ENCODE peak calls at places on chromosomes 3 and 15, in six cellular contexts. One of them, this sample, is unnamed.

GRCh38 chr3:56630966-56631365 is 52.1 kb downstream of the TASOR start:
- DNase-seq in esophagus muscularis mucosa: no peak
- DNase-seq in WERI-Rb-1: no peak
- DNase-seq in CD8-positive, alpha-beta T cell: no peak
- DNase-seq in body of pancreas: no peak
- DNase-seq in cardiac fibroblast: no peak
- DNase-seq in this sample: no peak

GRCh38 chr3:9615003-9615628 is 34.2 kb upstream of the MTMR14 start:
- DNase-seq in body of pancreas: no peak
- DNase-seq in cardiac fibroblast: no peak
- DNase-seq in WERI-Rb-1: no peak
- DNase-seq in esophagus muscularis mucosa: no peak
- DNase-seq in CD8-positive, alpha-beta T cell: no peak
- DNase-seq in this sample: no peak

GRCh38 chr15:25136119-25136518 is 181.3 kb downstream of the SNRPN start:
- DNase-seq in cardiac fibroblast: peak; percentile 32
- DNase-seq in esophagus muscularis mucosa: no peak
- DNase-seq in CD8-positive, alpha-beta T cell: no peak
- DNase-seq in body of pancreas: no peak
- DNase-seq in WERI-Rb-1: peak; percentile 38
- DNase-seq in this sample: peak; percentile 8

GRCh38 chr15:69021895-69022294 is 7.4 kb downstream of the NOX5 start:
- DNase-seq in cardiac fibroblast: no peak
- DNase-seq in WERI-Rb-1: no peak
- DNase-seq in body of pancreas: no peak
- DNase-seq in esophagus muscularis mucosa: peak; percentile 34
- DNase-seq in CD8-positive, alpha-beta T cell: no peak
- DNase-seq in this sample: no peak

GRCh38 chr3:167732313-167733065 is 2.2 kb downstream of the PDCD10 start:
- DNase-seq in body of pancreas: no peak
- DNase-seq in WERI-Rb-1: no peak
- DNase-seq in CD8-positive, alpha-beta T cell: no peak
- DNase-seq in esophagus muscularis mucosa: no peak
- DNase-seq in cardiac fibroblast: peak; percentile 7
- DNase-seq in this sample: no peak

GRCh38 chr15:32979710-32980109 is 214.8 kb downstream of the FMN1 start:
- DNase-seq in cardiac fibroblast: peak; percentile 87
- DNase-seq in body of pancreas: no peak
- DNase-seq in esophagus muscularis mucosa: no peak
- DNase-seq in WERI-Rb-1: no peak
- DNase-seq in CD8-positive, alpha-beta T cell: no peak
- DNase-seq in this sample: no peak

GRCh38 chr3:71859128-71859519 is 74.2 kb upstream of the PROK2 start:
- DNase-seq in WERI-Rb-1: no peak
- DNase-seq in cardiac fibroblast: peak; percentile 21
- DNase-seq in body of pancreas: peak; percentile 18
- DNase-seq in CD8-positive, alpha-beta T cell: no peak
- DNase-seq in esophagus muscularis mucosa: no peak
- DNase-seq in this sample: peak; percentile 49

GRCh38 chr15:39579487-39580116 is 1.3 kb upstream of the THBS1 start:
- DNase-seq in esophagus muscularis mucosa: peak; percentile 95
- DNase-seq in body of pancreas: peak; percentile 50
- DNase-seq in WERI-Rb-1: no peak
- DNase-seq in cardiac fibroblast: peak; percentile 92
- DNase-seq in CD8-positive, alpha-beta T cell: no peak
- DNase-seq in this sample: no peak

GRCh38 chr3:133676336-133677118 is 14.8 kb upstream of the TOPBP1 start:
- DNase-seq in WERI-Rb-1: no peak
- DNase-seq in cardiac fibroblast: no peak
- DNase-seq in esophagus muscularis mucosa: no peak
- DNase-seq in CD8-positive, alpha-beta T cell: no peak
- DNase-seq in body of pancreas: no peak
- DNase-seq in this sample: no peak

GRCh38 chr3:85148056-85148455 is 189.3 kb downstream of the CADM2 start:
- DNase-seq in body of pancreas: no peak
- DNase-seq in WERI-Rb-1: peak; percentile 28
- DNase-seq in esophagus muscularis mucosa: no peak
- DNase-seq in CD8-positive, alpha-beta T cell: no peak
- DNase-seq in cardiac fibroblast: no peak
- DNase-seq in this sample: no peak

GRCh38 chr3:112111785-112112402 is 21.2 kb downstream of the GCSAM start:
- DNase-seq in esophagus muscularis mucosa: no peak
- DNase-seq in cardiac fibroblast: peak; percentile 85
- DNase-seq in body of pancreas: peak; percentile 45
- DNase-seq in CD8-positive, alpha-beta T cell: peak; percentile 30
- DNase-seq in WERI-Rb-1: peak; percentile 63
- DNase-seq in this sample: peak; percentile 76

GRCh38 chr15:59160880-59161593 is 45.6 kb upstream of the LDHAL6B start:
- DNase-seq in WERI-Rb-1: peak; percentile 68
- DNase-seq in esophagus muscularis mucosa: no peak
- DNase-seq in body of pancreas: no peak
- DNase-seq in CD8-positive, alpha-beta T cell: no peak
- DNase-seq in cardiac fibroblast: no peak
- DNase-seq in this sample: no peak

GRCh38 chr15:54026258-54026657 is 48.0 kb downstream of the UNC13C start:
- DNase-seq in CD8-positive, alpha-beta T cell: no peak
- DNase-seq in body of pancreas: no peak
- DNase-seq in cardiac fibroblast: no peak
- DNase-seq in WERI-Rb-1: no peak
- DNase-seq in esophagus muscularis mucosa: no peak
- DNase-seq in this sample: no peak

GRCh38 chr3:190108789-190109188 is 11.9 kb downstream of the P3H2 start:
- DNase-seq in body of pancreas: no peak
- DNase-seq in cardiac fibroblast: peak; percentile 50
- DNase-seq in CD8-positive, alpha-beta T cell: no peak
- DNase-seq in esophagus muscularis mucosa: no peak
- DNase-seq in WERI-Rb-1: no peak
- DNase-seq in this sample: no peak

DNA sequence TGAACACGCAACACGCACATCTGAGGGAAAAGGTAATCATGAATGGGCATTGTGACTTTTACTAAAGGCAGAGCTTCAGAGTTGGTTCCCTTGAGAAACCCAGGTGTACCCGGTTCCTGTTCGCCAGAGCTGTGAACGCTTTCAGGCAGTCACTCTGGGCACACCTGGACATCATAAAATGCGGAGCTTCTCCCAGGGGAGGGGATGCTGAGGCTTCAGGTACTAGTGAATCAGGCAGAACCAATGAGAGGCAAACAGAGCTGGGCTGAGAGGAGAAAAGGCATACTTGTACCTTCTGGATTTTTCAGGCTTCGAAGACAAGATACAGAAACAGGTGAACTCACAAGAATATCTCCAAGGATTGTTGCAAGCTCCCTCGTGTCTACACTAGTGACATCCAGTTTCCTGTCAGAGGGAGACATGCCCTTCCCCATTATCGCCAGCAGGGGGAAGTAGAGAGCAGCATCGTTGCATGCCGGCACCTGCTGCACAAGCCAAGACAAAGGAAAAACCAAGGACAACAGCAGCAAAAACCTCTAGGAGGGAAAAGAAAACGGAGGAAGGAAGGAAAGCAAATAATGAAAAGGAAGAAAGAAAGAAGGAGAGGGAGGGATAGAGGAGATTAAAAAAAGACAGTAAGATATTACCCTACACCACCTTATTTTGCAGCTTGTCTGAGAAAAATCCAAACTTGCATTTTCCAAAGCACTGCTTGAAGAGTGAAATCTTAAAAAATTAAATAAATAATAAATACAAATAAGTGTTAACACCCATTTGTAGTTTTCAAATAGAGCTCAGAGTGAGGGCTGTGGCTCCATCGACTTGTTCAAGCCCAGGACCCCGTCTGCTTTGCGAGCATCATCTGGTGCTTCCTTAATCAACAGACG is 2.0 kb downstream of the AHSG start:
- DNase-seq in CD8-positive, alpha-beta T cell: peak; percentile 39
- DNase-seq in esophagus muscularis mucosa: no peak
- DNase-seq in WERI-Rb-1: peak; percentile 68
- DNase-seq in cardiac fibroblast: peak; percentile 78
- DNase-seq in body of pancreas: peak; percentile 83
- DNase-seq in this sample: peak; percentile 87
- H3K4me3 ChIP-seq in CD8-positive, alpha-beta T cell: peak overlapping the region; percentile 21
- H3K4me3 ChIP-seq in esophagus muscularis mucosa: no peak overlapping the region
- H3K4me3 ChIP-seq in WERI-Rb-1: no peak overlapping the region
- H3K4me3 ChIP-seq in cardiac fibroblast: no peak overlapping the region
- H3K4me3 ChIP-seq in body of pancreas: no peak overlapping the region
- H3K4me3 ChIP-seq in this sample: no peak overlapping the region

GRCh38 chr15:82643992-82644391 is 3.2 kb downstream of the CPEB1 start:
- DNase-seq in CD8-positive, alpha-beta T cell: no peak
- DNase-seq in WERI-Rb-1: no peak
- DNase-seq in cardiac fibroblast: no peak
- DNase-seq in esophagus muscularis mucosa: peak; percentile 77
- DNase-seq in body of pancreas: no peak
- DNase-seq in this sample: peak; percentile 63

GRCh38 chr15:82647045-82647834 is at the start of gene CPEB1:
- DNase-seq in body of pancreas: peak; percentile 43
- DNase-seq in CD8-positive, alpha-beta T cell: peak; percentile 9
- DNase-seq in cardiac fibroblast: peak; percentile 27
- DNase-seq in WERI-Rb-1: peak; percentile 65
- DNase-seq in esophagus muscularis mucosa: no peak
- DNase-seq in this sample: peak; percentile 57

GRCh38 chr15:82647835-82648256 is 683 bp upstream of the CPEB1 start:
- DNase-seq in esophagus muscularis mucosa: no peak
- DNase-seq in CD8-positive, alpha-beta T cell: peak; percentile 24
- DNase-seq in WERI-Rb-1: peak; percentile 60
- DNase-seq in cardiac fibroblast: no peak
- DNase-seq in body of pancreas: no peak
- DNase-seq in this sample: peak; percentile 31

GRCh38 chr15:82648257-82649103 is 1.3 kb upstream of the CPEB1 start:
- DNase-seq in CD8-positive, alpha-beta T cell: no peak
- DNase-seq in WERI-Rb-1: no peak
- DNase-seq in esophagus muscularis mucosa: no peak
- DNase-seq in cardiac fibroblast: peak; percentile 3
- DNase-seq in body of pancreas: no peak
- DNase-seq in this sample: no peak

GRCh38 chr15:82646250-82647044 is 716 bp downstream of the CPEB1 start:
- DNase-seq in CD8-positive, alpha-beta T cell: no peak
- DNase-seq in cardiac fibroblast: no peak
- DNase-seq in body of pancreas: peak; percentile 30
- DNase-seq in WERI-Rb-1: no peak
- DNase-seq in esophagus muscularis mucosa: no peak
- DNase-seq in this sample: no peak
- H3K4me3 ChIP-seq in CD8-positive, alpha-beta T cell: peak overlapping the region; percentile 60
- H3K4me3 ChIP-seq in cardiac fibroblast: no peak overlapping the region
- H3K4me3 ChIP-seq in body of pancreas: no peak overlapping the region
- H3K4me3 ChIP-seq in WERI-Rb-1: no peak overlapping the region
- H3K4me3 ChIP-seq in esophagus muscularis mucosa: peak overlapping the region; percentile 85
- H3K4me3 ChIP-seq in this sample: no peak overlapping the region

GRCh38 chr3:181712190-181712504 is 422 bp downstream of the SOX2 start:
- DNase-seq in WERI-Rb-1: no peak
- DNase-seq in CD8-positive, alpha-beta T cell: no peak
- DNase-seq in cardiac fibroblast: no peak
- DNase-seq in body of pancreas: no peak
- DNase-seq in esophagus muscularis mucosa: peak; percentile 17
- DNase-seq in this sample: no peak

GRCh38 chr3:181709537-181710279 is 2.0 kb upstream of the SOX2 start:
- DNase-seq in esophagus muscularis mucosa: no peak
- DNase-seq in body of pancreas: peak; percentile 82
- DNase-seq in WERI-Rb-1: peak; percentile 68
- DNase-seq in cardiac fibroblast: peak; percentile 73
- DNase-seq in CD8-positive, alpha-beta T cell: no peak
- DNase-seq in this sample: peak; percentile 90

GRCh38 chr3:181712505-181713299 is 977 bp downstream of the SOX2 start:
- DNase-seq in esophagus muscularis mucosa: peak; percentile 70
- DNase-seq in cardiac fibroblast: no peak
- DNase-seq in WERI-Rb-1: peak; percentile 48
- DNase-seq in body of pancreas: peak; percentile 15
- DNase-seq in CD8-positive, alpha-beta T cell: no peak
- DNase-seq in this sample: peak; percentile 92

GRCh38 chr3:181711325-181712135 is at the start of gene SOX2:
- DNase-seq in CD8-positive, alpha-beta T cell: no peak
- DNase-seq in cardiac fibroblast: peak; percentile 30
- DNase-seq in WERI-Rb-1: peak; percentile 71
- DNase-seq in esophagus muscularis mucosa: peak; percentile 90
- DNase-seq in body of pancreas: peak; percentile 58
- DNase-seq in this sample: peak; percentile 91

GRCh38 chr3:181710581-181711255 is 1.0 kb upstream of the SOX2 start:
- DNase-seq in WERI-Rb-1: no peak
- DNase-seq in esophagus muscularis mucosa: no peak
- DNase-seq in cardiac fibroblast: no peak
- DNase-seq in body of pancreas: no peak
- DNase-seq in CD8-positive, alpha-beta T cell: no peak
- DNase-seq in this sample: no peak
- H3K4me3 ChIP-seq in WERI-Rb-1: peak overlapping the region; percentile 34
- H3K4me3 ChIP-seq in esophagus muscularis mucosa: peak overlapping the region; percentile 51
- H3K4me3 ChIP-seq in cardiac fibroblast: no peak overlapping the region
- H3K4me3 ChIP-seq in body of pancreas: no peak overlapping the region
- H3K4me3 ChIP-seq in CD8-positive, alpha-beta T cell: peak overlapping the region; percentile 1
- H3K4me3 ChIP-seq in this sample: peak overlapping the region; percentile 12

GRCh38 chr3:53144446-53144845 is 14.2 kb upstream of the RFT1 start:
- DNase-seq in esophagus muscularis mucosa: no peak
- DNase-seq in CD8-positive, alpha-beta T cell: no peak
- DNase-seq in WERI-Rb-1: peak; percentile 78
- DNase-seq in cardiac fibroblast: no peak
- DNase-seq in body of pancreas: no peak
- DNase-seq in this sample: no peak

GRCh38 chr3:53140575-53141467 is 10.6 kb upstream of the RFT1 start:
- DNase-seq in WERI-Rb-1: no peak
- DNase-seq in CD8-positive, alpha-beta T cell: no peak
- DNase-seq in cardiac fibroblast: peak; percentile 92
- DNase-seq in esophagus muscularis mucosa: no peak
- DNase-seq in body of pancreas: no peak
- DNase-seq in this sample: no peak

GRCh38 chr3:53141468-53141840 is 11.2 kb upstream of the RFT1 start:
- DNase-seq in body of pancreas: no peak
- DNase-seq in cardiac fibroblast: no peak
- DNase-seq in esophagus muscularis mucosa: no peak
- DNase-seq in CD8-positive, alpha-beta T cell: no peak
- DNase-seq in WERI-Rb-1: no peak
- DNase-seq in this sample: no peak

GRCh38 chr3:53145109-53146077 is 15.2 kb upstream of the RFT1 start:
- DNase-seq in esophagus muscularis mucosa: no peak
- DNase-seq in cardiac fibroblast: no peak
- DNase-seq in body of pancreas: peak; percentile 56
- DNase-seq in CD8-positive, alpha-beta T cell: no peak
- DNase-seq in WERI-Rb-1: no peak
- DNase-seq in this sample: no peak

GRCh38 chr3:53142986-53143385 is 12.8 kb upstream of the RFT1 start:
- DNase-seq in esophagus muscularis mucosa: no peak
- DNase-seq in body of pancreas: no peak
- DNase-seq in WERI-Rb-1: no peak
- DNase-seq in CD8-positive, alpha-beta T cell: no peak
- DNase-seq in cardiac fibroblast: no peak
- DNase-seq in this sample: no peak
- H3K4me3 ChIP-seq in esophagus muscularis mucosa: no peak overlapping the region
- H3K4me3 ChIP-seq in body of pancreas: no peak overlapping the region
- H3K4me3 ChIP-seq in WERI-Rb-1: no peak overlapping the region
- H3K4me3 ChIP-seq in CD8-positive, alpha-beta T cell: no peak overlapping the region
- H3K4me3 ChIP-seq in cardiac fibroblast: no peak overlapping the region
- H3K4me3 ChIP-seq in this sample: no peak overlapping the region